ENCODE peak calls at places on chromosomes 6 and 20, in eight cellular contexts. E, K, O, F, C, B, D and J are unnamed samples.

GRCh38 chr6:158660331-158660730 is 10.5 kb downstream of the SYTL3 start:
- DNase-seq in K (no peak), C (no peak), E (peak), O (peak), D (peak), B (peak), F (no peak), J (no peak)

GRCh38 chr20:45174434-45175364 is at the start of gene PI3:
- DNase-seq in D (no peak), C (no peak), E (no peak), K (no peak), O (peak), B (no peak), F (no peak), J (no peak)

GRCh38 chr6:56751604-56752003 is 108.9 kb upstream of the DST start:
- DNase-seq in C (no peak), D (no peak), F (no peak), E (no peak), B (no peak), O (no peak), K (no peak), J (no peak)

GRCh38 chr6:107658920-107659879 is 164.9 kb downstream of the SCML4 start:
- DNase-seq in B (no peak), F (no peak), D (peak), E (no peak), O (no peak), K (no peak), C (no peak), J (no peak)

GRCh38 chr20:12715371-12715770 is 293.4 kb upstream of the SPTLC3 start:
- DNase-seq in C (no peak), D (no peak), O (no peak), B (no peak), F (no peak), E (no peak), K (no peak), J (no peak)

GRCh38 chr6:38264605-38265004 is 375.1 kb downstream of the BTBD9 start:
- DNase-seq in E (no peak), F (no peak), C (peak), O (no peak), B (peak), D (peak), K (no peak), J (no peak)

GRCh38 chr20:35773154-35773751 is 1.4 kb downstream of the PHF20 start:
- DNase-seq in B (peak), D (peak), E (peak), F (no peak), K (no peak), C (no peak), O (no peak), J (peak)

GRCh38 chr20:49979030-49979832 is 3.5 kb upstream of the SNAI1 start:
- DNase-seq in D (no peak), B (peak), E (peak), K (no peak), F (peak), C (peak), O (peak), J (peak)

GRCh38 chr20:8385247-8385646 is 253.2 kb downstream of the PLCB1 start:
- DNase-seq in F (no peak), B (peak), D (peak), O (no peak), E (no peak), K (no peak), C (no peak), J (peak)

GRCh38 chr6:69584536-69584912 is 212.3 kb downstream of the LMBRD1 start:
- DNase-seq in B (no peak), F (no peak), C (no peak), D (no peak), E (no peak), K (no peak), O (no peak), J (no peak)

GRCh38 chr6:113847435-113847834 is 9.7 kb upstream of the MARCKS start:
- DNase-seq in C (no peak), B (no peak), F (no peak), K (no peak), E (no peak), O (no peak), D (no peak), J (no peak)

GRCh38 chr20:3635346-3635745 is 27.9 kb downstream of the GFRA4 start:
- DNase-seq in O (no peak), B (no peak), E (no peak), F (no peak), C (no peak), K (no peak), D (no peak), J (no peak)

GRCh38 chr20:50144362-50144761 is 9.2 kb downstream of the PEDS1 start:
- DNase-seq in O (no peak), B (no peak), E (no peak), F (no peak), D (peak), C (no peak), K (no peak), J (no peak)

GRCh38 chr6:121677551-121677950 is 242.1 kb downstream of the GJA1 start:
- DNase-seq in F (no peak), B (no peak), D (no peak), C (no peak), E (no peak), O (no peak), K (no peak), J (no peak)

GRCh38 chr20:63863798-63864544 is 1.1 kb upstream of the TPD52L2 start:
- DNase-seq in E (peak), C (peak), F (peak), D (peak), K (peak), O (peak), B (peak), J (peak)

GRCh38 chr6:7389162-7389450 is 436 bp downstream of the CAGE1 start:
- DNase-seq in E (peak), D (peak), C (no peak), B (no peak), F (no peak), O (no peak), K (no peak), J (no peak)

GRCh38 chr6:56359201-56359899 is 112.0 kb upstream of the COL21A1 start:
- DNase-seq in F (peak), E (peak), B (peak), D (peak), K (no peak), C (peak), O (peak), J (peak)

GRCh38 chr20:62740286-62741141 is 31.9 kb downstream of the NTSR1 start:
- DNase-seq in C (no peak), D (peak), K (no peak), F (no peak), O (peak), B (no peak), E (peak), J (no peak)

GRCh38 chr6:161511455-161512159 is 237.7 kb upstream of the AGPAT4 start:
- DNase-seq in O (no peak), E (no peak), D (no peak), C (no peak), B (no peak), K (no peak), F (no peak), J (no peak)

GRCh38 chr6:75158176-75158575 is 47.7 kb downstream of the COL12A1 start:
- DNase-seq in O (no peak), B (no peak), F (no peak), D (peak), E (no peak), K (no peak), C (no peak), J (no peak)

GRCh38 chr6:12637960-12638641 is 78.5 kb upstream of the PHACTR1 start:
- DNase-seq in C (peak), K (no peak), B (peak), D (peak), F (peak), E (peak), O (peak), J (no peak)

GRCh38 chr6:68071740-68072139 is 563.3 kb upstream of the ADGRB3 start:
- DNase-seq in D (peak), C (no peak), B (no peak), K (no peak), F (no peak), E (no peak), O (no peak), J (no peak)

GRCh38 chr6:36906539-36906938 is 20.8 kb downstream of the C6orf89 start:
- DNase-seq in B (no peak), E (no peak), K (no peak), C (no peak), F (no peak), D (no peak), O (no peak), J (peak)

GRCh38 chr6:40387127-40387870 is 199.9 kb downstream of the LRFN2 start:
- DNase-seq in C (no peak), K (no peak), F (no peak), E (no peak), D (no peak), O (no peak), B (no peak), J (no peak)

GRCh38 chr20:37188787-37189186 is 9.4 kb upstream of the MROH8 start:
- DNase-seq in O (no peak), F (no peak), D (no peak), E (no peak), C (no peak), K (no peak), B (no peak), J (no peak)

GRCh38 chr6:106517699-106518098 is 111.6 kb downstream of the RTN4IP1 start:
- DNase-seq in O (no peak), K (no peak), B (no peak), E (no peak), F (no peak), C (no peak), D (no peak), J (peak)

GRCh38 chr6:147204060-147204785 is at the start of gene STXBP5:
- DNase-seq in F (peak), K (no peak), D (peak), C (peak), B (peak), E (peak), O (peak), J (peak)

GRCh38 chr6:113894712-113895674 is 37.8 kb downstream of the MARCKS start:
- DNase-seq in K (no peak), B (no peak), F (no peak), O (no peak), E (peak), D (no peak), C (no peak), J (no peak)

GRCh38 chr6:56840467-56841371 is 114.2 kb upstream of the BEND6 start:
- DNase-seq in E (no peak), O (peak), C (no peak), F (no peak), K (no peak), B (no peak), D (peak), J (no peak)

GRCh38 chr6:118324081-118324480 is 224.0 kb upstream of the PLN start:
- DNase-seq in C (no peak), K (no peak), D (no peak), O (no peak), F (no peak), E (no peak), B (peak), J (no peak)

GRCh38 chr6:18263561-18264337 is 581 bp downstream of the DEK start:
- DNase-seq in B (no peak), E (peak), D (peak), O (peak), C (peak), F (peak), K (peak), J (peak)

GRCh38 chr20:40706977-40707582 is 18.0 kb upstream of the MAFB start:
- DNase-seq in C (peak), D (no peak), K (no peak), E (peak), O (no peak), B (peak), F (no peak), J (no peak)

GRCh38 chr6:168524644-168525043 is 83.7 kb downstream of the SMOC2 start:
- DNase-seq in D (no peak), C (no peak), E (no peak), O (no peak), K (no peak), F (no peak), B (peak), J (no peak)

GRCh38 chr6:31877651-31878161 is 1.1 kb downstream of the SLC44A4 start:
- DNase-seq in E (no peak), O (peak), K (no peak), D (no peak), C (no peak), B (no peak), F (no peak), J (no peak)

GRCh38 chr6:3911614-3912336 is 62.6 kb downstream of the FAM50B start:
- DNase-seq in B (no peak), O (peak), D (peak), F (no peak), C (no peak), E (no peak), K (no peak), J (no peak)

GRCh38 chr20:57559658-57560553 is 1.0 kb upstream of the PCK1 start:
- DNase-seq in F (no peak), O (no peak), K (no peak), E (no peak), D (no peak), C (no peak), B (no peak), J (no peak)

GRCh38 chr6:13260116-13260598 is 68.2 kb downstream of the TBC1D7 start:
- DNase-seq in E (peak), D (no peak), F (no peak), B (no peak), K (no peak), O (no peak), C (no peak), J (no peak)